ENCODE peak calls at places on chromosomes 6 and 20, in five cellular contexts. One of them, this sample, is unnamed.

GRCh38 chr6:1894954-1895353 is 285.2 kb downstream of the FOXC1 start:
- DNase-seq in astrocyte: peak
- DNase-seq in brain microvascular endothelial cell: no peak
- DNase-seq in suprapubic skin: no peak
- DNase-seq in AG09309: no peak
- DNase-seq in this sample: no peak

GRCh38 chr6:85132091-85132490 is 317.8 kb upstream of the NT5E start:
- DNase-seq in astrocyte: no peak
- DNase-seq in suprapubic skin: no peak
- DNase-seq in AG09309: no peak
- DNase-seq in brain microvascular endothelial cell: no peak
- DNase-seq in this sample: no peak

GRCh38 chr6:107398005-107398404 is 61.4 kb downstream of the PDSS2 start:
- DNase-seq in AG09309: no peak
- DNase-seq in suprapubic skin: no peak
- DNase-seq in brain microvascular endothelial cell: no peak
- DNase-seq in astrocyte: no peak
- DNase-seq in this sample: no peak

GRCh38 chr20:711526-711925 is 35.9 kb upstream of the SCRT2 start:
- DNase-seq in suprapubic skin: peak
- DNase-seq in AG09309: no peak
- DNase-seq in brain microvascular endothelial cell: no peak
- DNase-seq in astrocyte: no peak
- DNase-seq in this sample: no peak

GRCh38 chr6:167733740-167734661 is 92.7 kb upstream of the AFDN start:
- DNase-seq in astrocyte: no peak
- DNase-seq in brain microvascular endothelial cell: no peak
- DNase-seq in AG09309: no peak
- DNase-seq in suprapubic skin: peak
- DNase-seq in this sample: peak

GRCh38 chr6:113809818-113810217 is 47.3 kb upstream of the MARCKS start:
- DNase-seq in astrocyte: no peak
- DNase-seq in AG09309: no peak
- DNase-seq in brain microvascular endothelial cell: no peak
- DNase-seq in suprapubic skin: no peak
- DNase-seq in this sample: no peak

GRCh38 chr20:63470410-63470809 is 2.0 kb downstream of the KCNQ2 start:
- DNase-seq in astrocyte: no peak
- DNase-seq in brain microvascular endothelial cell: no peak
- DNase-seq in AG09309: no peak
- DNase-seq in suprapubic skin: no peak
- DNase-seq in this sample: no peak

GRCh38 chr6:159646136-159646535 is 46.9 kb downstream of the SOD2 start:
- DNase-seq in AG09309: peak
- DNase-seq in suprapubic skin: no peak
- DNase-seq in brain microvascular endothelial cell: no peak
- DNase-seq in astrocyte: no peak
- DNase-seq in this sample: peak

GRCh38 chr6:149435919-149436586 is 36.0 kb downstream of the SUMO4 start:
- DNase-seq in AG09309: no peak
- DNase-seq in astrocyte: no peak
- DNase-seq in brain microvascular endothelial cell: no peak
- DNase-seq in suprapubic skin: no peak
- DNase-seq in this sample: no peak

GRCh38 chr6:84065718-84066290 is 32.2 kb downstream of the MRAP2 start:
- DNase-seq in suprapubic skin: no peak
- DNase-seq in astrocyte: peak
- DNase-seq in AG09309: peak
- DNase-seq in brain microvascular endothelial cell: peak
- DNase-seq in this sample: peak

GRCh38 chr6:77397561-77397960 is 65.7 kb downstream of the HTR1B start:
- DNase-seq in astrocyte: no peak
- DNase-seq in AG09309: no peak
- DNase-seq in suprapubic skin: no peak
- DNase-seq in brain microvascular endothelial cell: no peak
- DNase-seq in this sample: no peak

GRCh38 chr6:10491463-10491862 is 29.7 kb upstream of the GCNT2 start:
- DNase-seq in astrocyte: no peak
- DNase-seq in AG09309: no peak
- DNase-seq in brain microvascular endothelial cell: no peak
- DNase-seq in suprapubic skin: no peak
- DNase-seq in this sample: no peak

GRCh38 chr6:44481056-44481455 is 93.5 kb downstream of the CDC5L start:
- DNase-seq in suprapubic skin: no peak
- DNase-seq in astrocyte: no peak
- DNase-seq in AG09309: no peak
- DNase-seq in brain microvascular endothelial cell: no peak
- DNase-seq in this sample: no peak

GRCh38 chr20:4261333-4262284 is 246.3 kb upstream of the RNF24 start:
- DNase-seq in suprapubic skin: no peak
- DNase-seq in astrocyte: peak
- DNase-seq in brain microvascular endothelial cell: peak
- DNase-seq in AG09309: peak
- DNase-seq in this sample: peak

GRCh38 chr6:70684794-70685493 is 17.3 kb downstream of the SMAP1 start:
- DNase-seq in astrocyte: no peak
- DNase-seq in brain microvascular endothelial cell: no peak
- DNase-seq in suprapubic skin: no peak
- DNase-seq in AG09309: no peak
- DNase-seq in this sample: no peak

GRCh38 chr6:1612902-1613301 is 3.2 kb downstream of the FOXC1 start:
- DNase-seq in astrocyte: peak
- DNase-seq in AG09309: peak
- DNase-seq in suprapubic skin: no peak
- DNase-seq in brain microvascular endothelial cell: peak
- DNase-seq in this sample: no peak

GRCh38 chr20:891121-892080 is 24.7 kb downstream of the ANGPT4 start:
- DNase-seq in brain microvascular endothelial cell: no peak
- DNase-seq in AG09309: no peak
- DNase-seq in astrocyte: peak
- DNase-seq in suprapubic skin: no peak
- DNase-seq in this sample: no peak

GRCh38 chr6:8953310-8953709 is 518.0 kb upstream of the SLC35B3 start:
- DNase-seq in suprapubic skin: no peak
- DNase-seq in astrocyte: no peak
- DNase-seq in AG09309: no peak
- DNase-seq in brain microvascular endothelial cell: no peak
- DNase-seq in this sample: no peak

GRCh38 chr6:43052842-43053544 is 658 bp downstream of the CUL7 start:
- DNase-seq in brain microvascular endothelial cell: peak
- DNase-seq in AG09309: no peak
- DNase-seq in suprapubic skin: no peak
- DNase-seq in astrocyte: peak
- DNase-seq in this sample: peak

GRCh38 chr6:16694789-16695188 is 66.5 kb downstream of the ATXN1 start:
- DNase-seq in astrocyte: no peak
- DNase-seq in suprapubic skin: no peak
- DNase-seq in AG09309: no peak
- DNase-seq in brain microvascular endothelial cell: no peak
- DNase-seq in this sample: no peak

GRCh38 chr6:30006170-30007131 is 54.6 kb upstream of the POLR1H start:
- DNase-seq in astrocyte: no peak
- DNase-seq in suprapubic skin: no peak
- DNase-seq in AG09309: no peak
- DNase-seq in brain microvascular endothelial cell: no peak
- DNase-seq in this sample: peak

GRCh38 chr6:17169291-17169690 is 67.4 kb downstream of the STMND1 start:
- DNase-seq in astrocyte: no peak
- DNase-seq in brain microvascular endothelial cell: peak
- DNase-seq in AG09309: peak
- DNase-seq in suprapubic skin: no peak
- DNase-seq in this sample: peak

GRCh38 chr20:49519212-49519712 is 36.8 kb upstream of the KCNB1 start:
- DNase-seq in suprapubic skin: no peak
- DNase-seq in astrocyte: no peak
- DNase-seq in AG09309: no peak
- DNase-seq in brain microvascular endothelial cell: no peak
- DNase-seq in this sample: no peak

GRCh38 chr6:107626645-107627044 is 136.7 kb downstream of the SOBP start:
- DNase-seq in brain microvascular endothelial cell: no peak
- DNase-seq in suprapubic skin: no peak
- DNase-seq in astrocyte: no peak
- DNase-seq in AG09309: no peak
- DNase-seq in this sample: no peak

GRCh38 chr6:90938116-90938515 is 351.2 kb upstream of the MAP3K7 start:
- DNase-seq in suprapubic skin: no peak
- DNase-seq in astrocyte: peak
- DNase-seq in AG09309: no peak
- DNase-seq in brain microvascular endothelial cell: no peak
- DNase-seq in this sample: no peak

GRCh38 chr6:15962449-15962764 is 166.5 kb upstream of the MYLIP start:
- DNase-seq in AG09309: peak
- DNase-seq in brain microvascular endothelial cell: peak
- DNase-seq in astrocyte: peak
- DNase-seq in suprapubic skin: no peak
- DNase-seq in this sample: peak

GRCh38 chr6:166757226-166758135 is 130.4 kb upstream of the RPS6KA2 start:
- DNase-seq in AG09309: no peak
- DNase-seq in astrocyte: peak
- DNase-seq in suprapubic skin: no peak
- DNase-seq in brain microvascular endothelial cell: peak
- DNase-seq in this sample: peak

GRCh38 chr6:43378631-43379030 is 9.2 kb upstream of the ZNF318 start:
- DNase-seq in brain microvascular endothelial cell: no peak
- DNase-seq in suprapubic skin: no peak
- DNase-seq in astrocyte: no peak
- DNase-seq in AG09309: no peak
- DNase-seq in this sample: no peak

GRCh38 chr6:29499704-29500103 is 11.9 kb upstream of the MAS1L start:
- DNase-seq in suprapubic skin: no peak
- DNase-seq in AG09309: no peak
- DNase-seq in brain microvascular endothelial cell: no peak
- DNase-seq in astrocyte: no peak
- DNase-seq in this sample: no peak

GRCh38 chr6:29675561-29675960 is 5.4 kb downstream of the ZFP57 start:
- DNase-seq in AG09309: no peak
- DNase-seq in brain microvascular endothelial cell: no peak
- DNase-seq in suprapubic skin: no peak
- DNase-seq in astrocyte: no peak
- DNase-seq in this sample: no peak

GRCh38 chr20:462199-462991 is at the start of gene TBC1D20:
- DNase-seq in astrocyte: peak
- DNase-seq in suprapubic skin: peak
- DNase-seq in brain microvascular endothelial cell: peak
- DNase-seq in AG09309: no peak
- DNase-seq in this sample: peak

GRCh38 chr6:17621003-17621402 is 20.9 kb downstream of the FAM8A1 start:
- DNase-seq in suprapubic skin: no peak
- DNase-seq in AG09309: no peak
- DNase-seq in brain microvascular endothelial cell: no peak
- DNase-seq in astrocyte: peak
- DNase-seq in this sample: no peak

GRCh38 chr6:24991748-24992467 is 56.1 kb upstream of the RIPOR2 start:
- DNase-seq in brain microvascular endothelial cell: no peak
- DNase-seq in AG09309: no peak
- DNase-seq in astrocyte: no peak
- DNase-seq in suprapubic skin: no peak
- DNase-seq in this sample: peak

GRCh38 chr6:141488466-141488865 is 644.3 kb upstream of the GJE1 start:
- DNase-seq in suprapubic skin: no peak
- DNase-seq in astrocyte: no peak
- DNase-seq in AG09309: no peak
- DNase-seq in brain microvascular endothelial cell: no peak
- DNase-seq in this sample: peak

GRCh38 chr6:141482773-141483172 is 650.0 kb upstream of the GJE1 start:
- DNase-seq in brain microvascular endothelial cell: peak
- DNase-seq in AG09309: no peak
- DNase-seq in suprapubic skin: no peak
- DNase-seq in astrocyte: no peak
- DNase-seq in this sample: peak

GRCh38 chr6:141483561-141484061 is 649.1 kb upstream of the GJE1 start:
- DNase-seq in suprapubic skin: no peak
- DNase-seq in astrocyte: peak
- DNase-seq in brain microvascular endothelial cell: peak
- DNase-seq in AG09309: peak
- DNase-seq in this sample: peak

GRCh38 chr6:141486942-141487341 is 645.8 kb upstream of the GJE1 start:
- DNase-seq in AG09309: no peak
- DNase-seq in brain microvascular endothelial cell: no peak
- DNase-seq in suprapubic skin: no peak
- DNase-seq in astrocyte: no peak
- DNase-seq in this sample: no peak

DNA sequence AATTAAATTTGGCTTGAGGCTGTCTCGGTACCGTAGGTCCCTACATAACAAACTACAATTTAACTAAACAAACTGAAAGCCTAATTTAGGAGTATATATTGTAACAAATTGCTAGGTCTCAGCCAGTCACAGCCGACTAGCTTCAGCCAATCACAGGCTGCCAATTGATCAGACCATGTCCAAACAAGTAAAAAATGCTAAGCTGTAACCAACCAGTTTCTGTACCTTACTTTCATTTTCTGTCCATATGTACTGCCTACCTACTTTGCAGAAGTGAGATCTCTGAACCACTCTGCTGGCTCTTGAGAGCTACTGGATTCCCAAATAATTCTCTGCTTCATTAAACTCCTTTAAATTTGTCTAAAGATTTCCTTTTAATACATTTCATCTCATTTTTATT is 648.0 kb upstream of the GJE1 start:
- DNase-seq in brain microvascular endothelial cell: no peak
- DNase-seq in astrocyte: no peak
- DNase-seq in AG09309: no peak
- DNase-seq in suprapubic skin: no peak
- DNase-seq in this sample: peak
- H3K4me3 ChIP-seq in brain microvascular endothelial cell: no peak
- H3K4me3 ChIP-seq in astrocyte: no peak
- H3K4me3 ChIP-seq in AG09309: no peak
- H3K4me3 ChIP-seq in suprapubic skin: no peak
- H3K4me3 ChIP-seq in this sample: no peak

GRCh38 chr6:122399348-122400120 is at the start of gene HSF2:
- DNase-seq in suprapubic skin: peak
- DNase-seq in AG09309: peak
- DNase-seq in astrocyte: peak
- DNase-seq in brain microvascular endothelial cell: peak
- DNase-seq in this sample: peak
- TF ChIP-seq CTCF in suprapubic skin: peak
- TF ChIP-seq CTCF in AG09309: peak
- TF ChIP-seq CTCF in astrocyte: no peak
- TF ChIP-seq CTCF in brain microvascular endothelial cell: peak
- TF ChIP-seq CTCF in this sample: peak

GRCh38 chr20:62304331-62305148 is 1.7 kb downstream of the ADRM1 start:
- DNase-seq in brain microvascular endothelial cell: no peak
- DNase-seq in AG09309: no peak
- DNase-seq in suprapubic skin: no peak
- DNase-seq in astrocyte: no peak
- DNase-seq in this sample: no peak
- H3K4me3 ChIP-seq in brain microvascular endothelial cell: peak
- H3K4me3 ChIP-seq in AG09309: peak
- H3K4me3 ChIP-seq in suprapubic skin: peak
- H3K4me3 ChIP-seq in astrocyte: peak
- H3K4me3 ChIP-seq in this sample: peak

DNA sequence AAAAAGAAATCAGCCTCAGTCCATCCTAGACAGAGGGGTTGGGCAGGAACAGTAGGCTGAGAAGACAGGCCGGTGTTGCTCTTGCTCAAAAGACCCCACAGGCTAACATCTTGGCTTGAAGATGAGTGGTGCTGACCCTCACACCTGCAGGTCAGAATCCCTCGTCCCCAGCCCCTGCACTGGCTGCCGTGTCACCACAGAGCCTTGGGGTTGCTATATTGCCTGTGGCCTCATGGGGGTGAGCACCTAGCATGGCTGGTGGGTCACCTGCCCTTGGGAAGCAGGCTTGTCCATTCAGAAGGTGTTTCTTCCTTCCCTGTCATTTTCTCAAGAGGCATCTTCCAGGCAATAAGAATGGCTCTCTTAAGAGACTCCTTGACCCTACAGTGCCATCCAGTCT is 7.7 kb downstream of the SLC22A16 start:
- DNase-seq in suprapubic skin: no peak
- DNase-seq in astrocyte: no peak
- DNase-seq in brain microvascular endothelial cell: no peak
- DNase-seq in AG09309: no peak
- DNase-seq in this sample: no peak
- TF ChIP-seq CTCF in suprapubic skin: no peak
- TF ChIP-seq CTCF in astrocyte: no peak
- TF ChIP-seq CTCF in brain microvascular endothelial cell: no peak
- TF ChIP-seq CTCF in AG09309: no peak
- TF ChIP-seq CTCF in this sample: no peak